ENCODE peak calls at places on chromosomes 5 and 9, in nine cellular contexts. W is non-pigmented ciliary epithelial cell, Y is D341Med, G is Calu3, C is Caco-2, H is fibroblast of lung, I is memory B cell, N is PC-9, A is germinal center. B is an unnamed sample.

GRCh38 chr5:112957970-112958773 is 18.4 kb upstream of the DCP2 start:
- DNase-seq in W (peak), Y (no peak), G (peak), C (no peak), H (peak), I (no peak), N (peak), A (peak), B (peak)

GRCh38 chr9:109781541-109782197 is 1.7 kb downstream of the PALM2AKAP2 start:
- DNase-seq in W (no peak), Y (no peak), G (no peak), C (no peak), H (peak), I (no peak), N (no peak), A (no peak), B (no peak)

GRCh38 chr9:100098241-100098886 is 436 bp downstream of the ERP44 start:
- DNase-seq in W (no peak), Y (peak), G (peak), C (peak), H (peak), I (peak), N (peak), A (peak), B (peak)

GRCh38 chr9:27572918-27573698 is at the start of gene C9orf72:
- DNase-seq in W (no peak), Y (peak), G (peak), C (peak), H (peak), I (peak), N (peak), A (peak), B (peak)

GRCh38 chr9:25519286-25519685 is 159.0 kb downstream of the TUSC1 start:
- DNase-seq in W (no peak), Y (no peak), G (no peak), C (peak), H (no peak), I (no peak), N (no peak), A (no peak), B (no peak)

GRCh38 chr9:89593776-89594427 is 10.9 kb upstream of the GADD45G start:
- DNase-seq in W (no peak), Y (peak), G (peak), C (peak), H (peak), I (peak), N (peak), A (peak), B (peak)

GRCh38 chr9:127398715-127399400 is 1.9 kb downstream of the SLC2A8 start:
- DNase-seq in W (no peak), Y (no peak), G (no peak), C (no peak), H (no peak), I (no peak), N (no peak), A (no peak), B (no peak)

GRCh38 chr9:26326473-26327044 is 566.0 kb downstream of the CAAP1 start:
- DNase-seq in W (peak), Y (peak), G (peak), C (peak), H (peak), I (no peak), N (peak), A (peak), B (peak)

GRCh38 chr5:116441223-116441622 is 133.4 kb downstream of the SEMA6A start:
- DNase-seq in W (no peak), Y (no peak), G (no peak), C (no peak), H (no peak), I (no peak), N (no peak), A (no peak), B (peak)

GRCh38 chr5:28065664-28066063 is 1027.3 kb upstream of the CDH9 start:
- DNase-seq in W (no peak), Y (no peak), G (no peak), C (no peak), H (no peak), I (no peak), N (no peak), A (no peak), B (no peak)

GRCh38 chr5:133124891-133125290 is 73.1 kb downstream of the HSPA4 start:
- DNase-seq in W (no peak), Y (no peak), G (no peak), C (no peak), H (no peak), I (no peak), N (no peak), A (no peak), B (no peak)

GRCh38 chr9:129064499-129064908 is 16.4 kb upstream of the DOLPP1 start:
- DNase-seq in W (no peak), Y (no peak), G (no peak), C (no peak), H (no peak), I (no peak), N (no peak), A (no peak), B (no peak)

GRCh38 chr9:35195683-35196082 is 33.9 kb downstream of the UNC13B start:
- DNase-seq in W (no peak), Y (no peak), G (no peak), C (no peak), H (peak), I (no peak), N (no peak), A (no peak), B (no peak)

GRCh38 chr5:177312649-177313181 is 1.0 kb upstream of the MXD3 start:
- DNase-seq in W (no peak), Y (peak), G (peak), C (peak), H (peak), I (no peak), N (peak), A (peak), B (peak)

GRCh38 chr5:26647781-26648180 is 390.6 kb downstream of the CDH9 start:
- DNase-seq in W (no peak), Y (no peak), G (no peak), C (no peak), H (no peak), I (no peak), N (no peak), A (no peak), B (no peak)

GRCh38 chr5:6279607-6280006 is 98.7 kb downstream of the MED10 start:
- DNase-seq in W (no peak), Y (no peak), G (no peak), C (no peak), H (no peak), I (no peak), N (no peak), A (no peak), B (no peak)

GRCh38 chr9:88236531-88237453 is 98.5 kb upstream of the SPATA31C2 start:
- DNase-seq in W (no peak), Y (no peak), G (no peak), C (no peak), H (peak), I (no peak), N (no peak), A (no peak), B (no peak)

GRCh38 chr5:132054031-132054696 is 6.3 kb upstream of the IL3 start:
- DNase-seq in W (no peak), Y (peak), G (no peak), C (no peak), H (no peak), I (peak), N (no peak), A (no peak), B (no peak)

GRCh38 chr5:21219255-21219654 is 1231.3 kb upstream of the CDH18 start:
- DNase-seq in W (no peak), Y (peak), G (no peak), C (no peak), H (peak), I (no peak), N (peak), A (no peak), B (no peak)

GRCh38 chr9:137447722-137448568 is 6.8 kb upstream of the ENTPD8 start:
- DNase-seq in W (no peak), Y (no peak), G (no peak), C (no peak), H (no peak), I (no peak), N (no peak), A (no peak), B (no peak)

GRCh38 chr9:3664044-3664443 is 138.2 kb upstream of the RFX3 start:
- DNase-seq in W (peak), Y (no peak), G (no peak), C (no peak), H (peak), I (no peak), N (no peak), A (no peak), B (no peak)

GRCh38 chr9:35180801-35181200 is 19.0 kb downstream of the UNC13B start:
- DNase-seq in W (no peak), Y (no peak), G (no peak), C (no peak), H (no peak), I (no peak), N (no peak), A (no peak), B (no peak)